ENCODE peak calls at places on chromosomes 11 and 22, in eight cellular contexts. J is A549, N is M059J, Z is left cardiac atrium, M is DND-41, P is C1 segment of cervical spinal cord, E is progenitor cell of endocrine pancreas, T is type B pancreatic cell. K is an unnamed sample.

GRCh38 chr11:69930081-69931059 is 111.2 kb upstream of the FGF3 start:
- DNase-seq in Z (no peak), P (no peak), M (no peak), E (no peak), J (no peak), N (no peak), T (no peak), K (no peak)

GRCh38 chr22:30078320-30079311 is 1.6 kb upstream of the HORMAD2 start:
- DNase-seq in N (no peak), P (no peak), T (no peak), M (peak; percentile 36), J (no peak), Z (no peak), E (no peak), K (no peak)

GRCh38 chr11:66542362-66542761 is 3.5 kb downstream of the ZDHHC24 start:
- DNase-seq in T (no peak), Z (no peak), N (no peak), M (no peak), J (no peak), P (no peak), E (no peak), K (no peak)

GRCh38 chr11:61940466-61940865 is 9.7 kb upstream of the BEST1 start:
- DNase-seq in M (no peak), J (no peak), E (no peak), T (no peak), N (no peak), Z (no peak), P (no peak), K (no peak)

GRCh38 chr22:20044495-20045151 is 23.7 kb downstream of the TANGO2 start:
- DNase-seq in N (no peak), E (no peak), T (no peak), Z (no peak), J (no peak), M (no peak), P (no peak), K (no peak)

GRCh38 chr22:48708558-48709245 is 1119.0 kb downstream of the BRD1 start:
- DNase-seq in E (no peak), M (no peak), T (no peak), N (no peak), J (no peak), P (no peak), Z (no peak), K (no peak)

GRCh38 chr11:69439651-69440464 is 41.6 kb upstream of the LINC01488 start:
- DNase-seq in N (peak; percentile 24), J (no peak), T (no peak), M (no peak), E (no peak), Z (peak; percentile 6), P (no peak), K (no peak)

GRCh38 chr11:17772704-17773600 is 38.4 kb downstream of the KCNC1 start:
- DNase-seq in T (no peak), J (no peak), N (no peak), E (no peak), P (no peak), Z (no peak), M (no peak), K (no peak)

GRCh38 chr11:82675838-82676237 is 57.8 kb downstream of the FAM181B start:
- DNase-seq in Z (no peak), M (no peak), N (no peak), E (no peak), P (no peak), J (no peak), T (no peak), K (no peak)

GRCh38 chr11:73663604-73664495 is 17.5 kb downstream of the PLEKHB1 start:
- DNase-seq in E (no peak), N (no peak), Z (no peak), J (no peak), T (no peak), M (no peak), P (no peak), K (no peak)

GRCh38 chr11:102757823-102758549 is 22.4 kb downstream of the MMP10 start:
- DNase-seq in J (no peak), Z (no peak), P (no peak), E (no peak), M (no peak), N (peak; percentile 50), T (no peak), K (no peak)

GRCh38 chr11:9169595-9170295 is 78.3 kb upstream of the SCUBE2 start:
- DNase-seq in Z (no peak), M (no peak), T (no peak), J (peak; percentile 12), E (no peak), N (peak; percentile 65), P (no peak), K (no peak)

GRCh38 chr11:57453543-57454177 is 6.7 kb upstream of the RTN4RL2 start:
- DNase-seq in Z (no peak), P (no peak), E (no peak), M (no peak), J (no peak), N (no peak), T (no peak), K (no peak)

GRCh38 chr22:50081426-50082196 is 3.6 kb downstream of the MLC1 start:
- DNase-seq in T (no peak), Z (no peak), J (no peak), E (no peak), P (no peak), N (no peak), M (no peak), K (no peak)

K was measured in effector CD8-positive, alpha-beta T cell.